ENCODE peak calls at places on chromosomes 7 and 10, in eight cellular contexts. U is left ventricle myocardium inferior, H is hepatocyte, M is neural progenitor cell, D is fibroblast of lung, F is MM.1S, E is cardiac muscle cell, R is PC-3. X is an unnamed sample. For H3K4me1, the result is how much of the 10 kb centered on the place peaks cover.

GRCh38 chr7:40457776-40458480 is 323.1 kb downstream of the SUGCT start:
- DNase-seq in U (no peak), F (no peak), M (no peak), E (no peak), R (no peak), H (no peak), D (no peak), X (no peak)

GRCh38 chr10:107880185-107880584 is 715.7 kb upstream of the SORCS1 start:
- DNase-seq in D (no peak), E (no peak), U (no peak), R (no peak), F (no peak), M (no peak), H (no peak), X (no peak)

GRCh38 chr7:30795161-30795943 is 24.1 kb downstream of the MINDY4 start:
- DNase-seq in D (no peak), F (peak), M (no peak), R (peak), U (no peak), H (no peak), E (no peak), X (no peak)

GRCh38 chr7:41058986-41059741 is 643.7 kb downstream of the INHBA start:
- DNase-seq in U (no peak), M (no peak), E (peak), F (no peak), H (peak), R (peak), D (peak), X (no peak)

GRCh38 chr10:127182161-127182560 is 14.2 kb downstream of the INSYN2A start:
- DNase-seq in H (no peak), E (no peak), U (no peak), D (peak), F (no peak), M (no peak), R (no peak), X (no peak)

GRCh38 chr7:72118366-72118765 is 293.8 kb downstream of the CALN1 start:
- DNase-seq in D (no peak), R (no peak), F (no peak), M (no peak), E (no peak), H (no peak), U (no peak), X (no peak)

GRCh38 chr7:149669121-149669818 is 104.1 kb downstream of the ZNF467 start:
- DNase-seq in H (no peak), U (no peak), M (no peak), D (no peak), R (peak), E (peak), F (peak), X (no peak)

GRCh38 chr7:35968140-35968940 is 167.5 kb downstream of the SEPTIN7 start:
- DNase-seq in D (no peak), U (no peak), E (no peak), F (no peak), M (no peak), R (no peak), H (no peak), X (no peak)

GRCh38 chr7:150471886-150472285 is 21.5 kb downstream of the GIMAP8 start:
- DNase-seq in U (no peak), R (no peak), M (no peak), D (no peak), F (no peak), E (no peak), H (no peak), X (no peak)

GRCh38 chr10:99232357-99232999 is 3.2 kb downstream of the HPSE2 start:
- DNase-seq in H (peak), D (no peak), R (no peak), M (peak), F (no peak), E (peak), U (no peak), X (no peak)

GRCh38 chr7:21543528-21544302 is 876 bp downstream of the DNAH11 start:
- DNase-seq in D (peak), U (no peak), E (peak), H (peak), M (peak), F (peak), R (peak), X (no peak)

GRCh38 chr10:77927343-77928256 is 1.0 kb upstream of the DLG5 start:
- DNase-seq in F (no peak), R (peak), U (no peak), D (peak), E (no peak), M (peak), H (peak), X (no peak)

GRCh38 chr7:1391449-1391848 is 67.8 kb downstream of the MICALL2 start:
- DNase-seq in H (no peak), R (no peak), U (no peak), D (no peak), M (no peak), E (no peak), F (no peak), X (no peak)

GRCh38 chr10:124741281-124741921 is 2.8 kb downstream of the FAM53B start:
- DNase-seq in D (peak), E (peak), M (peak), U (peak), R (peak), H (peak), F (peak), X (peak)

GRCh38 chr7:77710067-77710466 is 13.8 kb downstream of the RSBN1L start:
- DNase-seq in U (no peak), M (no peak), R (no peak), H (no peak), E (no peak), D (no peak), F (no peak), X (no peak)

GRCh38 chr10:114380060-114380459 is 24.2 kb downstream of the AFAP1L2 start:
- DNase-seq in E (no peak), D (no peak), U (no peak), M (no peak), R (peak), F (no peak), H (no peak), X (no peak)

GRCh38 chr7:194996-195829 is 2.8 kb downstream of the FAM20C start:
- DNase-seq in H (no peak), M (no peak), R (no peak), E (peak), D (peak), U (no peak), F (no peak), X (no peak)

GRCh38 chr10:126638542-126638941 is 32.0 kb downstream of the C10orf90 start:
- DNase-seq in R (no peak), D (no peak), M (no peak), E (no peak), U (no peak), H (no peak), F (no peak), X (no peak)

GRCh38 chr7:102228935-102229334 is 57.7 kb upstream of the SH2B2 start:
- DNase-seq in H (no peak), D (no peak), E (no peak), M (no peak), F (no peak), R (no peak), U (no peak), X (no peak)

GRCh38 chr7:51298912-51299311 is 17.7 kb downstream of the COBL start:
- DNase-seq in F (no peak), R (no peak), H (no peak), D (no peak), U (no peak), E (no peak), M (no peak), X (no peak)

GRCh38 chr10:101920497-101920896 is 76.9 kb upstream of the KCNIP2 start:
- DNase-seq in F (no peak), M (no peak), E (no peak), R (no peak), H (no peak), D (no peak), U (no peak), X (no peak)

GRCh38 chr7:35430547-35431153 is 176.8 kb upstream of the TBX20 start:
- DNase-seq in U (no peak), F (no peak), R (peak), E (peak), H (no peak), M (peak), D (no peak), X (no peak)

DNA sequence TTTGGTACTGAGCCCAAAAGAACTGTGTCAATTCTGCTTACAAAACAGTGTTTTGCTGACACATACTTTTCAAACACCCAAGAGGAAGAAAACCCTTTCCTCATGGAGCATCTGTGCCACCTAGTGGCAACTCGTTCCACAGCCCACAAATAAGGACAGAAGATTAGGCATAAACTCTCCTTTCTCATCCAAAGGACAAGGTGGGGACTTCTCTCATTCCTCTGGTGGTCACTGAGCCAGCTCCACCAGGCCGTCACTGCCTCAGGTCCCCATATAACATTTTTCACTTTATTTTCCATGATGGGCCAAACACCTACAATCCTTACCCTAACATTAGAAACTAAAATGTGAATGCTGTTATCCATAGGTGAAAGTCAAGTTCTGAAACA is 76.9 kb downstream of the RNF216 start:
- DNase-seq in H (peak), E (peak), R (peak), D (peak), U (peak), F (peak), M (peak), X (peak)
- H3K27ac ChIP-seq in H (no peak), E (peak), R (no peak), D (no peak), U (peak), F (no peak), M (no peak), X (peak)

DNA sequence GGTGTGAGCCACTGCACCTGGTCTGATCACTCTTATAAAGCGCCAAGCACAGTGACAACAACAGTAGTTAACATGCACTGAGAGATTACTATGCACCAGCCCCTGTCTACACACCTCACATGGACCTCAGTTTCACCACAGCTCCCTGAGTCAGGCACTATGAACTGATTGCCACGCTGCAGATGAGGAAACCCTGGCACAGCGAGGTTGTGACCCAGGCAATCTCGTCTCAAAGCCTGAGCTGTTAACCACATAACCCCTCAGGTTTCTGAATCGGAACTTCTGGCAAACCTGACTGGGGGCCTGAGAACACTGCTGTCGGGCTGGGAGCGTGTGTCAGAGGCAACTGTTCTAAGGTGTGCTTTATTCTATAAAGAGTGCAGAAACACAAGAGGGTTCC is 150.8 kb downstream of the RNF216 start:
- DNase-seq in F (no peak), M (no peak), D (no peak), R (no peak), H (no peak), E (no peak), U (no peak), X (no peak)
- H3K4me1 ChIP-seq in F (under half), M (under half), D (under half), R (under half), H (under half), E (under half), U (half or more), X (under half)

DNA sequence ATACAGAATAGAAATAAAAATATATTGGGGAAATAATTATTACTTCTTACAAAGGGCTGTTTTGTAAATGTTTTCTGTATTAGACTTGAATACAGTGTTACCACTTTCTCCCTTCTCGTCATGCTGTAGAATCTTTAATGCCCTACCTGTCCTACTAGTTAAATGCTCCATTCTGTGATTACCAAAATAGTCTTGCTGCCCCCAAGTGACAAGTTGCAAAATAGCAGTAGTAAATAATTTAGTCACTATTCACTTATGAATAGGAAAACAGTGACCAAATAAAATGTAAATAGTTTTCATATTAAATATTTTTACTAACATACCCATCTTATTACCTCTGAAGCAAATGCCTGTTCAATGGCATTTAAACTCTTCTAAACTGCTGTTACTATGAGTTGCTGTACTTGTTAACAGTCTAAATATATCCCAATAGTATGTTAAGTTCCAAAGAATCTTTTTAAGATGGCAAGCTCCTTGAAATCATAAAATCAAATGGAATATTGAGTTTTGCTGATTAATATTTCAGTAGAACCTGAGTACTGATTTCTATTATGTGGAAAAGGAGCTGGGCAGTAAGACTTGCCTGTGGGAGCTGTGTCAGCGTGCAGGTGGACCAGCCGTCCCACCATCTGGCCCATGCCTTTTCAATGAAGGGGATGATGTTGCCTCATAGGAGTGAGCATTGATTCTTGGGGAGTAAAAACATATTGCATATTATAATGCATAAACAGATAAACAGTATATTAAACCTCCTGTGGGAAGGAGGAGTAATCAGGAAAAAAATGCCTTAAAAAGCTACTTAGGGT is 18.1 kb upstream of the OIT3 start:
- DNase-seq in R (peak), F (peak), D (peak), U (no peak), E (peak), H (peak), M (peak), X (no peak)
- TF ChIP-seq CTCF in R (peak), F (peak), D (peak), U (peak), E (peak), H (peak), M (peak), X (peak)

GRCh38 chr10:12637649-12638048 is 288.3 kb downstream of the CAMK1D start:
- DNase-seq in R (no peak), H (no peak), D (no peak), M (no peak), U (no peak), F (no peak), E (no peak), X (no peak)
- H3K27ac ChIP-seq in R (no peak), H (no peak), D (no peak), M (no peak), U (no peak), F (no peak), E (no peak), X (no peak)

GRCh38 chr7:55190511-55191160 is 171.8 kb downstream of the EGFR start:
- DNase-seq in U (no peak), M (no peak), F (no peak), R (no peak), D (no peak), E (no peak), H (no peak), X (no peak)
- H3K4me1 ChIP-seq in U (half or more), M (under half), F (under half), R (under half), D (under half), E (under half), H (under half), X (under half)

GRCh38 chr7:133931053-133931452 is 196.1 kb upstream of the LRGUK start:
- DNase-seq in E (no peak), F (no peak), H (no peak), D (peak), U (no peak), R (peak), M (no peak), X (no peak)
- TF ChIP-seq CTCF in E (no peak), F (no peak), H (no peak), D (no peak), U (no peak), R (no peak), M (no peak), X (no peak)

GRCh38 chr10:53489783-53490182 is 717.2 kb upstream of the MBL2 start:
- DNase-seq in U (no peak), R (no peak), D (no peak), F (no peak), M (no peak), H (no peak), E (no peak), X (no peak)

GRCh38 chr10:53490553-53490952 is 718.0 kb upstream of the MBL2 start:
- DNase-seq in U (no peak), H (no peak), F (no peak), E (no peak), R (no peak), D (no peak), M (no peak), X (no peak)

GRCh38 chr10:53489331-53489730 is 716.7 kb upstream of the MBL2 start:
- DNase-seq in U (no peak), D (no peak), R (no peak), E (no peak), M (no peak), F (no peak), H (no peak), X (no peak)

GRCh38 chr10:53487019-53487983 is 714.7 kb upstream of the MBL2 start:
- DNase-seq in R (no peak), U (no peak), E (no peak), H (no peak), F (no peak), D (no peak), M (no peak), X (no peak)

DNA sequence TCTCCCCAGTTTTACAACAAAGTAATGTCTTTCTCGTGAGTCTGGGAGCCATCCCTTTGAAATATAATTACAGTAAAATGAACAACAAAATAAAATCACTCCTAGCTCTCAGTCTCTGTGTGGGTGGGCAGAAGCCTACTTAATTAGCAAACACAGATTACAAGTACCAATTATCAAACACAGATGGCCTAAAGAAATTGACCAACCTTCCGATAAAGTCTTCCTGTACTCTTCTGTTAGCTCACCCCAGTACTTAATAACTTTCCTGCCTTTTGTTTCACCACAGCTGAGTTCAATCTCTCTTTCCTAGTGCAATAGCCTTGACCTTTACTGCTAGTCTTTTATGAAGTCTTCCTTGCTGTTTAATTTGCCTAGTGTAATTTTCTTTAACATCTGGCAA is 719.2 kb upstream of the MBL2 start:
- DNase-seq in E (no peak), R (no peak), U (no peak), H (no peak), F (no peak), D (no peak), M (no peak), X (no peak)
- H3K27ac ChIP-seq in E (no peak), R (no peak), U (no peak), H (no peak), F (no peak), D (no peak), M (no peak), X (no peak)

DNA sequence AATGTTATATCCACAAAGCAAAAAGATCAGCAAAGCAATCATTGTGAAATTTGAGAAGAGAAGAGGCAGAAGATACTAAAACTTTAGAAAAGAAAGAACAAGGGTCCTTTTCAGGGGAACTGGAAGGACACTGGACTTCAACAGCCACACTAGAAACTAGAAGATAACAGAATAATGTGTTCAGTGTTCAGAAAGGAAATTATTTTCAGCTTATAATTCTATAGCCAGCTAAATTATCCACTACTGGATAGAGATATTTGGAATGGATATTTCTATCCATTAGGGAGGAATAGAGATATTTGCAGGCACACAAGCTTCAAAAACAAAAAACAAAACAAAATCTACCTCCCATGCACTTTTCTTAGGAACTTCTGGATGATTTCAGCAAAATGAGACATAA is 12.8 kb downstream of the ANXA11 start:
- DNase-seq in E (no peak), M (no peak), F (no peak), U (no peak), D (no peak), H (no peak), R (no peak), X (no peak)
- H3K4me1 ChIP-seq in E (under half), M (under half), F (half or more), U (half or more), D (under half), H (under half), R (under half), X (under half)

DNA sequence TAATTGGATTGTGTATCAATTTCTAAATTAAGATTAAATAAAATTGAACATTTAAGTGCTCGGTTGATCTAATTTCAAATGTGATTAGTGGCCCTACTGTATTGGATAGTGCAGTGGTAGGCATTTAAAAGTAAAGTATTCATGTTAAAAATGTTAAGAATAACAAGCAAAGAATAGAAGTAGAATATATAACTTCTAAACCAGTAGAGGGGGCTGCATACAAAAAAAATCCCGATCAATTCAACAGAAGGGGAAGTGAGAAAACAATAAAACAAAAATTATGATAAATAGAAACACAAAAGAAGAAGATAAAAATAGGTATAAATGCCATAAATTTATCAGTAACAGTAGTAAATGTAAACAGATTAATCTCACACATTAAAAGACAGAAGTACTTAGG is 24.9 kb upstream of the WDFY4 start:
- DNase-seq in F (no peak), E (peak), H (no peak), U (no peak), M (peak), R (peak), D (no peak), X (no peak)
- TF ChIP-seq CTCF in F (peak), E (peak), H (peak), U (peak), M (peak), R (peak), D (no peak), X (no peak)

GRCh38 chr7:20491286-20491685 is 124.2 kb upstream of the ABCB5 start:
- DNase-seq in E (no peak), D (no peak), F (no peak), H (no peak), U (no peak), M (no peak), R (no peak), X (no peak)

GRCh38 chr7:20484366-20484765 is 131.1 kb upstream of the ABCB5 start:
- DNase-seq in D (peak), E (no peak), M (no peak), H (no peak), R (no peak), F (no peak), U (no peak), X (no peak)

DNA sequence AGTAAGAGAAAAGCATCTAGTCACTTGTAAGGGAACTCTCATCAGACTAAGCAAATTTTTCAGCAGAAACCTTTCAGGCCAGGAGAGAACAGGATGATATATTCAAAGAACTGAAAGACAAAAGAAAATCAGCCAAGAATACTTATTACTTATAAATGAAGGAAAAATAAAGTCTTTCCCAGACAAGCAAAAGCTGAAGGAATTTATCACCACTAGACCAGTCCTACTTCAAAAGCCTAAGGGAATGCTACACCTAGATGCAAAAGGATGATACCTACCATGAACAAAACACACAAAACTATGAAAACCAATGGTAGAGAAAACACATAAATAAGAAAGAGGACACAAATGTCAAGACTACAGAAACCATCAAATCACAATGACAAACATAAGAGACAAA is 126.6 kb upstream of the ABCB5 start:
- DNase-seq in U (no peak), E (no peak), R (no peak), M (no peak), H (no peak), F (no peak), D (no peak), X (no peak)
- H3K27ac ChIP-seq in U (no peak), E (no peak), R (no peak), M (no peak), H (no peak), F (no peak), D (no peak), X (no peak)